ENCODE peak calls at places on chromosome 18, in ten cellular contexts. Y is brain microvascular endothelial cell; E is neural progenitor cell; F is pancreas; B is esophagus squamous epithelium; H is stomach; T is cardiac muscle cell; Q is ovary; W is CD4-positive, CD25-positive, alpha-beta regulatory T cell; A is CD8-positive, alpha-beta memory T cell. P is an unnamed sample. For H3K27me3, the result is how much of the 10 kb centered on the place peaks cover.

GRCh38 chr18:30352551-30353168 is 689.9 kb downstream of the DSC3 start:
- DNase-seq in F (peak), B (no peak), T (no peak), E (no peak), H (no peak), A (no peak), Y (no peak), Q (no peak), W (no peak), P (no peak)

GRCh38 chr18:54946149-54946581 is 13.1 kb downstream of the CCDC68 start:
- DNase-seq in Q (no peak), H (peak), W (no peak), T (peak), E (no peak), F (no peak), Y (peak), A (no peak), B (no peak), P (no peak)

GRCh38 chr18:76503595-76503994 is 8.6 kb upstream of the ZNF516 start:
- DNase-seq in F (no peak), W (no peak), Q (no peak), B (no peak), T (peak), E (peak), A (no peak), Y (no peak), H (no peak), P (no peak)

GRCh38 chr18:72727038-72727690 is 140.6 kb downstream of the NETO1 start:
- DNase-seq in A (no peak), E (no peak), F (no peak), T (no peak), Q (no peak), B (no peak), Y (no peak), W (no peak), H (no peak), P (no peak)

GRCh38 chr18:5966514-5966913 is 71.2 kb upstream of the TMEM200C start:
- DNase-seq in Q (no peak), T (no peak), W (no peak), E (no peak), Y (no peak), F (no peak), A (no peak), H (no peak), B (no peak), P (no peak)

GRCh38 chr18:48947583-48947982 is 3.2 kb downstream of the SMAD7 start:
- DNase-seq in E (no peak), A (no peak), Q (peak), Y (no peak), B (no peak), W (no peak), T (no peak), H (peak), F (peak), P (no peak)

GRCh38 chr18:59220164-59220783 is 316 bp downstream of the GRP start:
- DNase-seq in H (no peak), F (peak), W (no peak), Y (no peak), B (no peak), T (peak), Q (no peak), E (peak), A (no peak), P (no peak)

GRCh38 chr18:55850904-55851303 is 262.9 kb upstream of the TCF4 start:
- DNase-seq in F (no peak), Q (no peak), B (no peak), E (no peak), A (no peak), H (no peak), Y (no peak), T (no peak), W (no peak), P (no peak)

GRCh38 chr18:41906528-41907256 is 48.3 kb upstream of the PIK3C3 start:
- DNase-seq in A (peak), Y (peak), E (peak), B (no peak), Q (no peak), F (no peak), T (peak), H (no peak), W (no peak), P (peak)

GRCh38 chr18:55588001-55588875 is at the start of gene TCF4:
- DNase-seq in A (peak), B (no peak), E (peak), Q (peak), T (peak), Y (peak), F (peak), W (no peak), H (peak), P (no peak)

GRCh38 chr18:49023281-49023937 is 72.6 kb upstream of the SMAD7 start:
- DNase-seq in A (no peak), Y (no peak), T (no peak), B (no peak), H (peak), Q (no peak), W (no peak), E (no peak), F (no peak), P (no peak)

GRCh38 chr18:515838-516237 is 15.3 kb upstream of the COLEC12 start:
- DNase-seq in T (no peak), W (no peak), Y (no peak), F (no peak), E (peak), B (no peak), H (no peak), A (no peak), Q (no peak), P (no peak)

GRCh38 chr18:22194151-22194598 is 24.8 kb downstream of the GATA6 start:
- DNase-seq in T (peak), H (peak), W (no peak), Q (peak), Y (no peak), F (peak), B (no peak), E (peak), A (no peak), P (no peak)

DNA sequence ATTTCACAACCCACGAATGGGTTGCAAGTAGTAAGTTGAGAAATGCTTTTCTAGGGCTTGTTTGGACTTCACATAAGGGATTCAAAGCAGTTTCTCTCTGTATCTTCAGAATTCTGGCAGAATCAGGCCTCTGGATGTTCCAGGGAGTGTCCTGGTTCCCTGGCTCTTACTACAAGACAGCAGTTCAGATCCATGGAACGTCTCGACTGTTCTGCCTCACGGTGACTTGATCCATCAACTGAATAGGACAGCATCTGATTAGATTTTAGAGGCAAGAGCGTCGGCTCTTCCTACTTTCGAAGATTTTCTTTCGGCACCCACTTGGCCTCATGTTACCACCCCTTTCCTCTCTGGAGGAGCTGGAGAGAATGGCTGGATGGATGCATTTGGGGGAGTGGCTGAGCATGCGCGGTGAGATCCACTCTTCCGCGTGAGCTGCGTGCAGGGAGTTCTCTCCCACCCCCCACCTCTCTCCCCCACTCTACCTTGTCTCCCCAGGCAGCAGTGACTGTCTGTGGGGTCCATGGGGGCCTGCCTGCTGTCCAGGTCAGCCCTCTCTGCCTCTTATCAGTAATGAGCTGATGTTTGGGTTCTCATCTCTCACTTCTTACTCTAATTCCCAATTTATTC is 132.5 kb downstream of the VAPA start:
- DNase-seq in H (peak), F (no peak), Q (no peak), T (no peak), B (no peak), E (no peak), W (no peak), A (no peak), Y (no peak), P (no peak)
- H3K4me3 ChIP-seq in H (no peak), F (no peak), Q (no peak), T (no peak), B (no peak), E (no peak), W (no peak), A (no peak), Y (no peak), P (no peak)

GRCh38 chr18:46843372-46843771 is 73.9 kb downstream of the PIAS2 start:
- DNase-seq in T (no peak), F (no peak), B (no peak), Y (no peak), E (no peak), H (no peak), W (no peak), Q (no peak), A (no peak), P (no peak)
- H3K27ac ChIP-seq in T (no peak), F (no peak), B (no peak), Y (no peak), E (no peak), H (no peak), W (no peak), Q (no peak), A (no peak), P (no peak)

GRCh38 chr18:32771871-32772499 is 838 bp downstream of the KLHL14 start:
- DNase-seq in Y (no peak), A (no peak), W (no peak), Q (no peak), F (peak), H (no peak), T (peak), B (no peak), E (peak), P (no peak)
- H3K27me3 ChIP-seq in Y (under half), A (under half), W (under half), Q (under half), F (under half), H (under half), T (under half), B (under half), E (half or more), P (under half)

GRCh38 chr18:26279428-26279827 is 53.2 kb downstream of the TAF4B start:
- DNase-seq in Q (no peak), Y (no peak), H (no peak), W (no peak), A (no peak), B (no peak), T (no peak), F (no peak), E (no peak), P (no peak)
- H3K4me3 ChIP-seq in Q (no peak), Y (no peak), H (no peak), W (no peak), A (no peak), B (no peak), T (no peak), F (no peak), E (no peak), P (no peak)

GRCh38 chr18:77754475-77755044 is 504.9 kb downstream of the GALR1 start:
- DNase-seq in W (no peak), F (no peak), A (no peak), Q (no peak), T (peak), E (no peak), Y (no peak), B (no peak), H (no peak), P (no peak)
- H3K27ac ChIP-seq in W (no peak), F (no peak), A (no peak), Q (no peak), T (no peak), E (no peak), Y (no peak), B (no peak), H (no peak), P (no peak)

DNA sequence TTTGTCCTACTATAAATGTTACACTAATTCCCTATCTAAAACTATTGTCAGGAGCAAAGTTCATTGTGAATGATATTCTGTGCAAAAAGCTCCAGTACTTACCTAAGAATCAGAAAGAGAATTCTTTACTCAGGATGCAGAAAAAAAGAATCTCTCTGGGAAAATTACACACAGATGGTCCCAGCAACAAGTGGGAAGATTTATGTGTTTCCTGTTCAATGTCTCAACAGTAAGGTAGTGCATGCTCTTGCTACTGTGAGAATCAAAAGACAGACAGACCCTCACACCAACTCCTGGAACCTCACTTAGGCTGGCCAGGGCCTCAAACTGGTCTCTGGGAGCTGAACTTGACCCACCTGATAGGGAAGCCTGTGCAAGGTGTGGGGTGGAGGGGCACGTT is 11.2 kb upstream of the NAPG start:
- DNase-seq in H (no peak), E (no peak), A (no peak), B (no peak), W (no peak), T (no peak), F (no peak), Y (no peak), Q (no peak), P (no peak)
- H3K27me3 ChIP-seq in H (under half), E (under half), A (under half), B (under half), W (under half), T (under half), F (under half), Y (under half), Q (under half), P (under half)

GRCh38 chr18:7607535-7608173 is 40.5 kb downstream of the PTPRM start:
- DNase-seq in Y (no peak), T (peak), Q (no peak), H (no peak), F (no peak), B (no peak), W (no peak), A (no peak), E (no peak), P (no peak)
- H3K4me3 ChIP-seq in Y (no peak), T (no peak), Q (no peak), H (no peak), F (no peak), B (no peak), W (no peak), A (no peak), E (no peak), P (no peak)